ENCODE peak calls at places on chromosomes 4 and X, in seven cellular contexts. One of them, this sample, is unnamed.

GRCh38 chr4:163166041-163166579 is 580 bp downstream of the NAF1 start:
- DNase-seq in transverse colon: peak
- DNase-seq in astrocyte of the spinal cord: peak
- DNase-seq in OCI-LY7: peak
- DNase-seq in CD4-positive, alpha-beta memory T cell: peak
- DNase-seq in GM23338: peak
- DNase-seq in fibroblast of mammary gland: peak
- DNase-seq in this sample: peak

GRCh38 chr4:45946699-45947098 is 177.2 kb downstream of the GABRG1 start:
- DNase-seq in transverse colon: no peak
- DNase-seq in astrocyte of the spinal cord: no peak
- DNase-seq in OCI-LY7: no peak
- DNase-seq in CD4-positive, alpha-beta memory T cell: no peak
- DNase-seq in GM23338: no peak
- DNase-seq in fibroblast of mammary gland: no peak
- DNase-seq in this sample: no peak

GRCh38 chr4:137631605-137632004 is 99.3 kb upstream of the PCDH18 start:
- DNase-seq in transverse colon: no peak
- DNase-seq in astrocyte of the spinal cord: no peak
- DNase-seq in OCI-LY7: no peak
- DNase-seq in CD4-positive, alpha-beta memory T cell: no peak
- DNase-seq in GM23338: no peak
- DNase-seq in fibroblast of mammary gland: no peak
- DNase-seq in this sample: no peak

GRCh38 chr4:127631420-127631819 is 1.3 kb upstream of the INTU start:
- DNase-seq in transverse colon: no peak
- DNase-seq in astrocyte of the spinal cord: peak
- DNase-seq in OCI-LY7: no peak
- DNase-seq in CD4-positive, alpha-beta memory T cell: no peak
- DNase-seq in GM23338: no peak
- DNase-seq in fibroblast of mammary gland: peak
- DNase-seq in this sample: peak

GRCh38 chr4:114277690-114278089 is 298.2 kb upstream of the ARSJ start:
- DNase-seq in transverse colon: no peak
- DNase-seq in astrocyte of the spinal cord: peak
- DNase-seq in OCI-LY7: no peak
- DNase-seq in CD4-positive, alpha-beta memory T cell: no peak
- DNase-seq in GM23338: no peak
- DNase-seq in fibroblast of mammary gland: peak
- DNase-seq in this sample: no peak

GRCh38 chr4:89829470-89830138 is 7.4 kb downstream of the SNCA start:
- DNase-seq in transverse colon: peak
- DNase-seq in astrocyte of the spinal cord: peak
- DNase-seq in OCI-LY7: peak
- DNase-seq in CD4-positive, alpha-beta memory T cell: peak
- DNase-seq in GM23338: no peak
- DNase-seq in fibroblast of mammary gland: peak
- DNase-seq in this sample: no peak

GRCh38 chr4:130092187-130093015 is 996.4 kb downstream of the C4orf33 start:
- DNase-seq in transverse colon: no peak
- DNase-seq in astrocyte of the spinal cord: no peak
- DNase-seq in OCI-LY7: no peak
- DNase-seq in CD4-positive, alpha-beta memory T cell: no peak
- DNase-seq in GM23338: no peak
- DNase-seq in fibroblast of mammary gland: no peak
- DNase-seq in this sample: no peak

GRCh38 chr4:166862032-166862431 is 372.3 kb downstream of the SPOCK3 start:
- DNase-seq in transverse colon: no peak
- DNase-seq in astrocyte of the spinal cord: no peak
- DNase-seq in OCI-LY7: no peak
- DNase-seq in CD4-positive, alpha-beta memory T cell: no peak
- DNase-seq in GM23338: no peak
- DNase-seq in fibroblast of mammary gland: no peak
- DNase-seq in this sample: no peak

GRCh38 chr4:76420901-76421581 is at the start of gene CCDC158:
- DNase-seq in transverse colon: no peak
- DNase-seq in astrocyte of the spinal cord: no peak
- DNase-seq in OCI-LY7: no peak
- DNase-seq in CD4-positive, alpha-beta memory T cell: no peak
- DNase-seq in GM23338: peak
- DNase-seq in fibroblast of mammary gland: no peak
- DNase-seq in this sample: peak

GRCh38 chrX:15564981-15565579 is 35.7 kb downstream of the ACE2 start:
- DNase-seq in transverse colon: peak
- DNase-seq in astrocyte of the spinal cord: peak
- DNase-seq in OCI-LY7: peak
- DNase-seq in CD4-positive, alpha-beta memory T cell: no peak
- DNase-seq in GM23338: peak
- DNase-seq in fibroblast of mammary gland: peak
- DNase-seq in this sample: peak

GRCh38 chr4:70613182-70613892 is 15.2 kb upstream of the ENAM start:
- DNase-seq in transverse colon: no peak
- DNase-seq in astrocyte of the spinal cord: no peak
- DNase-seq in OCI-LY7: peak
- DNase-seq in CD4-positive, alpha-beta memory T cell: no peak
- DNase-seq in GM23338: no peak
- DNase-seq in fibroblast of mammary gland: no peak
- DNase-seq in this sample: no peak

GRCh38 chr4:70608324-70608723 is 16.3 kb downstream of the AMBN start:
- DNase-seq in transverse colon: no peak
- DNase-seq in astrocyte of the spinal cord: no peak
- DNase-seq in OCI-LY7: no peak
- DNase-seq in CD4-positive, alpha-beta memory T cell: no peak
- DNase-seq in GM23338: no peak
- DNase-seq in fibroblast of mammary gland: no peak
- DNase-seq in this sample: no peak

GRCh38 chr4:70619288-70619687 is 9.3 kb upstream of the ENAM start:
- DNase-seq in transverse colon: no peak
- DNase-seq in astrocyte of the spinal cord: no peak
- DNase-seq in OCI-LY7: no peak
- DNase-seq in CD4-positive, alpha-beta memory T cell: no peak
- DNase-seq in GM23338: no peak
- DNase-seq in fibroblast of mammary gland: no peak
- DNase-seq in this sample: no peak

GRCh38 chr4:70619778-70620177 is 8.8 kb upstream of the ENAM start:
- DNase-seq in transverse colon: no peak
- DNase-seq in astrocyte of the spinal cord: no peak
- DNase-seq in OCI-LY7: no peak
- DNase-seq in CD4-positive, alpha-beta memory T cell: no peak
- DNase-seq in GM23338: no peak
- DNase-seq in fibroblast of mammary gland: no peak
- DNase-seq in this sample: no peak

DNA sequence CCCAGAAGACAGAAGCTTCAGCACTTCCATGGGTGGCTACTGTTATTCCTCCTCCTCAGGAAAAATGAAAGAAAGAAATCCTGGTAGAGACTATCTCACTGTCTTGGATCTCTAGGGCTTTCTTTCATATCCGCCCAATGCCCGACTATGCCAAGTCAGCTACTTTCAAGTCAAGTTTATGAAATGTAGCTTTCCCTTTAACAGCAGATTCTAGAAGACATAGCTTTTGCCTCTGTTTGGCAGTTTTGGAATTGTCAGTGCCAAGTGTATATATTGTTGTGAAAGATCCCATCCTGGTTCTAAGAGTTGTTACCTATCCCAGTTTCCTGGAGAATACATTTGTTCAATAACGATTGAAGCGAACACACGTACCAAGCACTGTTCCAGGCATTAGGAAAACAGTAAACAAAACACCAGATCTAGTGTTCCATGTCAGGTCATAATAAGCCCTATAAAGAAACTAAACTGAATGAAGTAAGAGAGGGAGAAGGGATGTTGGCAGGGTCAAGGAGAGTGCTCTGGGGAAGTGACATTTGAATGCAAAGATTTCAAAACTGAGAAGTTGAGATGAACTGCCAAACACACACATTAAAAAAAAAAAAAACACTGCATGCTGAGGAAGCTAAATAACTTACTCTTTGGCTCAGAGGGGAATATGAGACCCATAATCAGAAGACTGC is 14.5 kb upstream of the ENAM start:
- DNase-seq in transverse colon: no peak
- DNase-seq in astrocyte of the spinal cord: no peak
- DNase-seq in OCI-LY7: peak
- DNase-seq in CD4-positive, alpha-beta memory T cell: no peak
- DNase-seq in GM23338: no peak
- DNase-seq in fibroblast of mammary gland: no peak
- DNase-seq in this sample: no peak
- H3K4me3 ChIP-seq in transverse colon: no peak
- H3K4me3 ChIP-seq in astrocyte of the spinal cord: no peak
- H3K4me3 ChIP-seq in OCI-LY7: peak
- H3K4me3 ChIP-seq in CD4-positive, alpha-beta memory T cell: no peak
- H3K4me3 ChIP-seq in GM23338: no peak
- H3K4me3 ChIP-seq in fibroblast of mammary gland: no peak
- H3K4me3 ChIP-seq in this sample: no peak

DNA sequence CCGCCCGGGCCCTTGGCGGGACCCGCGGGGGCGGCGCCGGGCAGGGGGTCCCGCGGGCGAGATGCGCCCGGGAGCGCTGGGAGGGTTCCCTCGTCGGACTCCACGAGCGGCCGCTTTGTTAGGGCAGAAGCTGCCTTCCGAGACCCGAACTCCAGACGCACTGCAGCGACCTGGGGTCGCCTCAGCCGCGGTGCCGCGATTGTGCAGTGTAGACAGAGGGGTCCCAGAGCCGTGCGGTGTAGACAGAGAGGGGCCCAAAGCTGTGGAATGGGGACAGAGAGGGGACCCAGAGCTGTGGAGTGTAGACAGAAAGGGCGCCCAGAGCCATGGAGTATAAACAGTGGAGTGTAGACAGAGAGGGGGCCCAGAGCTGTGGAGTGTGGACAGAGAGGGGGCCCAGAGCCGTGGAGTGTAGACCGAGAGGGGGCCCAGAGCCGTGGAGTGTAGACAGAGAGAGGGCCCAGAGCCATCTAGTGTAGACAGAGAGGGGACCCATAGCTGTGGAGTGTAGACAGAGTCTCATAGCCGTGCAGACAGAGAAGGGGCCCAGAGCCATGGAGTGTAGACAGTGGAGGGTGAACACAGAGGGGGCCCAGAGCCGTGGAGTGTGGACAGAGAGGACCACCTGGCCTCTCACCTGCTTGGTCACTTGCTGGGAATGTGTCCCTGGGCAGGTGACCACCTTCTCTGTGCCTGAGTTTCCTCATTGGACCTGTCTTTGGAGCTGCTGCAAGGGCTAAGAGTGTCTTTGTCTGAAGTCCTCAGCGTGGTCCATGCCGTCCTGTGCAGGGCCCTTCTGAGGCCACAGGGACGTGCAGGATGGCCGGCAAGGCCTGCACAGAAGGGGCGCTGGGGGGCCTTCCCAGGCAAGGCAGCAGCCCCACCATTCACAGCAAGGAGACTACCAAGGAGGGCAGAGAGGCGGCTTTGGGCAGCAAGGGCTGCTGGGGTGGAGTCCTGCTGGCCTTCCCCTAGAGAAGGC is 880 bp downstream of the RGS12 start:
- DNase-seq in transverse colon: no peak
- DNase-seq in astrocyte of the spinal cord: no peak
- DNase-seq in OCI-LY7: peak
- DNase-seq in CD4-positive, alpha-beta memory T cell: no peak
- DNase-seq in GM23338: no peak
- DNase-seq in fibroblast of mammary gland: no peak
- DNase-seq in this sample: no peak
- H3K4me3 ChIP-seq in transverse colon: peak
- H3K4me3 ChIP-seq in astrocyte of the spinal cord: peak
- H3K4me3 ChIP-seq in OCI-LY7: peak
- H3K4me3 ChIP-seq in CD4-positive, alpha-beta memory T cell: no peak
- H3K4me3 ChIP-seq in GM23338: peak
- H3K4me3 ChIP-seq in fibroblast of mammary gland: peak
- H3K4me3 ChIP-seq in this sample: peak

GRCh38 chr4:11471613-11472012 is 42.9 kb upstream of the HS3ST1 start:
- DNase-seq in transverse colon: peak
- DNase-seq in astrocyte of the spinal cord: no peak
- DNase-seq in OCI-LY7: no peak
- DNase-seq in CD4-positive, alpha-beta memory T cell: peak
- DNase-seq in GM23338: no peak
- DNase-seq in fibroblast of mammary gland: no peak
- DNase-seq in this sample: no peak
- H3K4me3 ChIP-seq in transverse colon: no peak
- H3K4me3 ChIP-seq in astrocyte of the spinal cord: no peak
- H3K4me3 ChIP-seq in OCI-LY7: no peak
- H3K4me3 ChIP-seq in CD4-positive, alpha-beta memory T cell: peak
- H3K4me3 ChIP-seq in GM23338: no peak
- H3K4me3 ChIP-seq in fibroblast of mammary gland: no peak
- H3K4me3 ChIP-seq in this sample: no peak

GRCh38 chrX:653316-653715 is 22.7 kb downstream of the SHOX start:
- DNase-seq in transverse colon: no peak
- DNase-seq in astrocyte of the spinal cord: no peak
- DNase-seq in OCI-LY7: no peak
- DNase-seq in CD4-positive, alpha-beta memory T cell: no peak
- DNase-seq in GM23338: no peak
- DNase-seq in fibroblast of mammary gland: no peak
- DNase-seq in this sample: no peak

GRCh38 chrX:649166-649565 is 18.6 kb downstream of the SHOX start:
- DNase-seq in transverse colon: no peak
- DNase-seq in astrocyte of the spinal cord: no peak
- DNase-seq in OCI-LY7: no peak
- DNase-seq in CD4-positive, alpha-beta memory T cell: no peak
- DNase-seq in GM23338: no peak
- DNase-seq in fibroblast of mammary gland: no peak
- DNase-seq in this sample: no peak

GRCh38 chrX:650801-651200 is 20.2 kb downstream of the SHOX start:
- DNase-seq in transverse colon: no peak
- DNase-seq in astrocyte of the spinal cord: no peak
- DNase-seq in OCI-LY7: no peak
- DNase-seq in CD4-positive, alpha-beta memory T cell: no peak
- DNase-seq in GM23338: no peak
- DNase-seq in fibroblast of mammary gland: no peak
- DNase-seq in this sample: no peak

GRCh38 chrX:650274-650673 is 19.7 kb downstream of the SHOX start:
- DNase-seq in transverse colon: no peak
- DNase-seq in astrocyte of the spinal cord: no peak
- DNase-seq in OCI-LY7: no peak
- DNase-seq in CD4-positive, alpha-beta memory T cell: no peak
- DNase-seq in GM23338: no peak
- DNase-seq in fibroblast of mammary gland: no peak
- DNase-seq in this sample: no peak

DNA sequence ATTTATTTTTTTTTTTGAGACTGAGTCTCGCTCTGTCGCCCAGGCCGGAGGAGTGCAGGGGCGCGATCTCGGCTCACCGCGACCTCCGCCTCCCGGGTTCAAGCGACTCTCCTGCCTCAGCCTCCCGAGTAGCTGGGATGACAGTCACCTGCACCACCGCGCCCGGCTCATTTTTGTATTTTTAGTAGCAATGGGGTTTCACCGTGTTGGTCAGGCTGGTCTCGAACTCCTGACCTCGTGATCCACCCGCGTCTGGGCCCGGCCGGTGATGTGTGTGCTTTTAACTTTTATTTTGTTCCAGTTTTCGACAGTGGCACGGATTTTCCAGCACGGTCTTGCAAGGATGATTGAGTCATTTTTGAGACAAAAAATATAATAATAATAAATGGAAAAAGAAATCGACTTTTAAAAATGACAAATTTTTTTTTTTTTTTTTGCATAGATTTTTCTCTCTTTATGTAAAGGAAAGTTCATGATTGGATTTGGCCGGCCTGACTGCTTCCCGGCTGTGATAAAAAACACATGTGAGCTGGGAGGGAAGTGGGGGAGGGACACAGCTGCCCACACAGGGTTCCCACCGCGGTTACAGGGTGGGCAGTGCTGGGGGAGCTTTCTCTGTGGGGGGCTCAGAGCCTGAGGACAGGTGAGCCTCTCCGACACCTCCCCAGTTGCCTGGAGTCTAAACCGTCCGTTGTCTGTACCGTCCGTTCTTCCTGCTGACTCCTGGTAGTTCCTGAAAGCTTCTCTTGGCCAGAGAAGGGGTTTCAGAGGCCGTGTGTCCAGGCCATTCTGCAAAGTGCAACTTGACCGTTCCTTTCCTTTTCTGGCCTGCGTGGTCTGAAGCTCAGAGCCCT is 21.6 kb downstream of the SHOX start:
- DNase-seq in transverse colon: no peak
- DNase-seq in astrocyte of the spinal cord: no peak
- DNase-seq in OCI-LY7: no peak
- DNase-seq in CD4-positive, alpha-beta memory T cell: no peak
- DNase-seq in GM23338: no peak
- DNase-seq in fibroblast of mammary gland: no peak
- DNase-seq in this sample: no peak
- H3K4me3 ChIP-seq in transverse colon: no peak
- H3K4me3 ChIP-seq in astrocyte of the spinal cord: no peak
- H3K4me3 ChIP-seq in OCI-LY7: no peak
- H3K4me3 ChIP-seq in CD4-positive, alpha-beta memory T cell: no peak
- H3K4me3 ChIP-seq in GM23338: no peak
- H3K4me3 ChIP-seq in fibroblast of mammary gland: no peak
- H3K4me3 ChIP-seq in this sample: no peak